ENCODE peak calls at places on chromosome 13, in eight cellular contexts. F is GM23338, A is MM.1S, M is OCI-LY7, V is hepatocyte, O is HCT116, Z is PC-3, R is SK-N-SH. E is an unnamed sample.
A peak's percentile ranks its signal among the peaks of the same experiment; 100 is the strongest.

GRCh38 chr13:49248433-49249002 is 793 bp downstream of the CDADC1 start:
- DNase-seq in R (peak; percentile 8), V (peak; percentile 6), M (peak; percentile 30), Z (peak; percentile 6), A (peak; percentile 9), O (no peak), F (no peak), E (peak; percentile 5)

GRCh38 chr13:32650705-32651311 is 64.6 kb downstream of the PDS5B start:
- DNase-seq in A (peak; percentile 64), V (peak; percentile 67), M (peak; percentile 75), R (peak; percentile 38), O (peak; percentile 43), Z (peak; percentile 75), F (peak; percentile 87), E (peak; percentile 46)

GRCh38 chr13:113928701-113929627 is 44.9 kb downstream of the C13orf46 start:
- DNase-seq in O (no peak), F (no peak), R (peak; percentile 74), Z (no peak), A (no peak), V (peak; percentile 50), M (no peak), E (no peak)

GRCh38 chr13:94662274-94662945 is 49.9 kb downstream of the SOX21 start:
- DNase-seq in V (no peak), O (no peak), R (peak; percentile 32), F (no peak), M (no peak), Z (no peak), A (no peak), E (no peak)

GRCh38 chr13:21670883-21671792 is at the start of gene FGF9:
- DNase-seq in Z (peak; percentile 65), F (peak; percentile 92), V (peak; percentile 92), R (peak; percentile 84), A (peak; percentile 81), O (peak; percentile 75), M (peak; percentile 92), E (no peak)

GRCh38 chr13:51444922-51445321 is 7.9 kb downstream of the INTS6 start:
- DNase-seq in A (no peak), O (peak; percentile 15), R (peak; percentile 29), F (peak; percentile 52), Z (peak; percentile 45), V (no peak), M (no peak), E (no peak)

GRCh38 chr13:44437356-44438233 is 64.0 kb downstream of the SERP2 start:
- DNase-seq in M (peak; percentile 70), F (peak; percentile 78), R (no peak), V (no peak), A (peak; percentile 39), Z (peak; percentile 75), O (no peak), E (no peak)

GRCh38 chr13:68099616-68100015 is 869.5 kb upstream of the PCDH9 start:
- DNase-seq in M (no peak), V (peak; percentile 7), R (no peak), A (no peak), O (peak; percentile 0), F (no peak), Z (peak; percentile 61), E (no peak)

GRCh38 chr13:30153871-30154426 is 153.4 kb downstream of the KATNAL1 start:
- DNase-seq in V (peak; percentile 43), A (no peak), F (peak; percentile 55), O (no peak), R (no peak), M (no peak), Z (no peak), E (no peak)

GRCh38 chr13:79724348-79725103 is 243.6 kb downstream of the NDFIP2 start:
- DNase-seq in F (no peak), O (no peak), R (no peak), M (no peak), Z (peak; percentile 8), A (no peak), V (peak; percentile 54), E (peak; percentile 6)

GRCh38 chr13:74586839-74587238 is 452.6 kb upstream of the KLF12 start:
- DNase-seq in A (no peak), V (no peak), Z (peak; percentile 59), R (no peak), M (no peak), O (no peak), F (no peak), E (no peak)

GRCh38 chr13:40352807-40353562 is 313.5 kb downstream of the FOXO1 start:
- DNase-seq in O (no peak), M (no peak), A (no peak), Z (no peak), V (peak; percentile 35), F (no peak), R (peak; percentile 25), E (no peak)

GRCh38 chr13:61024046-61024445 is 391.6 kb downstream of the PCDH20 start:
- DNase-seq in Z (no peak), M (no peak), F (no peak), V (no peak), A (no peak), O (no peak), R (no peak), E (no peak)

GRCh38 chr13:108621421-108621820 is 8.0 kb upstream of the MYO16 start:
- DNase-seq in V (no peak), A (no peak), Z (peak; percentile 13), R (no peak), F (no peak), O (no peak), M (no peak), E (no peak)

GRCh38 chr13:41740479-41740878 is 220.4 kb downstream of the VWA8 start:
- DNase-seq in R (no peak), M (no peak), Z (no peak), A (no peak), O (no peak), F (no peak), V (no peak), E (no peak)

GRCh38 chr13:40681341-40682051 is 15.1 kb upstream of the FOXO1 start:
- DNase-seq in F (no peak), O (no peak), Z (no peak), R (peak; percentile 59), A (no peak), M (no peak), V (no peak), E (no peak)

GRCh38 chr13:89214115-89214514 is 1542.9 kb downstream of the SLITRK5 start:
- DNase-seq in Z (no peak), F (no peak), M (no peak), O (no peak), V (no peak), A (no peak), R (no peak), E (no peak)

DNA sequence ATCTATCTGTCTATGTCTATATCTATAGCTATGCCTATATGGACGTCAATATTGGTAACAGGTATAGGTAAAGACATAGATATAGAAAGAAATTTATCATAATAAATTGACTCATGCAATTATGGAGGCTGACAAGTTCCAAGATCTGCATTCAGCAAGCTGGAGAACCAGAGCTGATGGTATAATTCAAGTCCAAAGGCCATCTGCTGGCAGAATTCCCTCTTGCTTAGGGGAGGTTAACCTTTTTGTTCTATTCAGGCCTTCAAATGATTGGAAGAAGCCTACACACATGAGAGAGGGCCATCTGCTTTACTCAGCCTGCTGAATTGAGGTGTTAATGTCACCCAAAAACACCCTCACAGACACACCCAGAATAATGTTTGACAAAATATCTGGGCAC is 10.8 kb downstream of the RASL11A start:
- DNase-seq in O (no peak), M (no peak), R (no peak), V (peak; percentile 35), F (no peak), Z (peak; percentile 30), A (no peak), E (no peak)
- TF ChIP-seq CTCF in O (no peak), M (no peak), R (peak; percentile 8), V (peak; percentile 5), F (no peak), Z (no peak), A (no peak), E (no peak)

DNA sequence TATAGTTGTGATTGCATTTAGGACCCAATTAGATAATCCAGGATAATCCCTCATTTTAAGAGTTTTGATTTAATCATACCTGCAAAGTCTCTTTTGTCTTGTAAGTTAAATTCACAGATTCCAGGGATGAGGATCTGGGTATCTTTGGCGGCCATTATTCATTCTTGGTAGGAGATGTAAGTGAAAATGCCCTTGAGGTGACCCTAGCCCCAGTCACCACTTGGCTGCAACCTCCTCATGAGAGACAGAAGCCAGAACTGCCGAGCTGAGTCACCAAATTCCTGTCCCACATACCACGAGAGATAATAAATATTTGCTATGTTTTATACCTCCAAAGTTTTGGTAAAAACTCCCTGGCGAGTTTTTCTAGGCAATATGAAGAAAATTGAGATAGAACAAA is 389.4 kb downstream of the RFC3 start:
- DNase-seq in F (no peak), Z (peak; percentile 69), O (no peak), M (no peak), R (no peak), A (no peak), V (peak; percentile 43), E (peak; percentile 16)
- H3K27ac ChIP-seq in F (no peak overlapping the region), Z (no peak overlapping the region), O (no peak overlapping the region), M (no peak overlapping the region), R (peak overlapping the region; percentile 78), A (no peak overlapping the region), V (peak overlapping the region; percentile 71), E (no peak overlapping the region)

DNA sequence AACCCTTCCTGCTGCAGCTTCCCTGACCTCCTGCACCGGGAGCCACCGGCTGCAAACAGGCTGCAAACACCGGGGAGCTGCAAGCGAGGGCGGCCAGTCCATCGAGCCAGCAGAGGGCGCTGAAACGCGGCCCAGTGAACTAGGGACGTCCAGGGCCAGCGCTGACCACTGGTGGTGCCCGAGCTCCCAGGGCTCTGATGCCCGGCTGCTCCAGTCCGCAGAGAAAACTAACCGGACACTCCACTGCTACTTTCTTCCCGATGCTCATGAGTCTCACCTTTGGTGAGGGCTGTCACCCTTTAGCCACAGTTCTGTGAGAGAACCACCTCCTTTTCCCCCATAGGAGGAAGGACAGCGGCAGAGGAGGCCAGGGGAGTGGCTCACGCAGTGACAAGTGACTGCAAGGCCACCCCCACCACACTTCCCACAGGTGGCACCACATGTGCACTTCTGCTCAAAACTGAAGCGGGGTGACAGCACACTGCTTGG is 82.8 kb upstream of the MTIF3 start:
- DNase-seq in A (peak; percentile 11), V (peak; percentile 91), F (peak; percentile 89), M (peak; percentile 14), Z (peak; percentile 80), R (peak; percentile 85), O (peak; percentile 62), E (peak; percentile 48)
- H3K9me2 ChIP-seq in A (no peaks in the 10 kb centered on the region), V (no peaks in the 10 kb centered on the region), F (no peaks in the 10 kb centered on the region), M (no peaks in the 10 kb centered on the region), Z (no peaks in the 10 kb centered on the region), R (no peaks in the 10 kb centered on the region), O (no peaks in the 10 kb centered on the region), E (no peaks in the 10 kb centered on the region)

GRCh38 chr13:76668141-76668540 is 218.1 kb downstream of the KCTD12 start:
- DNase-seq in R (no peak), A (no peak), O (no peak), M (no peak), F (no peak), Z (no peak), V (no peak), E (no peak)

GRCh38 chr13:76668716-76669115 is 217.5 kb downstream of the KCTD12 start:
- DNase-seq in V (no peak), M (no peak), R (no peak), A (no peak), O (no peak), Z (no peak), F (no peak), E (no peak)

GRCh38 chr13:76672422-76672821 is 213.8 kb downstream of the KCTD12 start:
- DNase-seq in A (no peak), M (no peak), Z (peak; percentile 51), V (peak; percentile 23), O (no peak), R (no peak), F (no peak), E (no peak)

GRCh38 chr13:76663941-76664340 is 222.3 kb downstream of the KCTD12 start:
- DNase-seq in M (no peak), V (no peak), Z (no peak), A (no peak), R (no peak), O (no peak), F (no peak), E (no peak)

GRCh38 chr13:76667551-76667950 is 218.7 kb downstream of the KCTD12 start:
- DNase-seq in V (peak; percentile 27), F (no peak), A (peak; percentile 10), Z (peak; percentile 27), M (no peak), R (peak; percentile 4), O (no peak), E (no peak)
- TF ChIP-seq CTCF in V (peak; percentile 35), F (no peak), A (no peak), Z (peak; percentile 53), M (no peak), R (peak; percentile 73), O (no peak), E (no peak)

E was measured in PC-9.